ENCODE peak calls at places on chromosome 10, in eight cellular contexts. L is upper lobe of right lung; N is cardiac muscle cell; E is fibroblast of pulmonary artery; G is lower leg skin; R is spleen; J is foreskin fibroblast; K is CD8-positive, alpha-beta T cell. Y is an unnamed sample.

GRCh38 chr10:49690673-49691356 is 11.4 kb downstream of the C10orf53 start:
- DNase-seq in L (no peak), N (no peak), E (no peak), G (no peak), R (no peak), J (peak; percentile 21), K (no peak), Y (peak; percentile 15)

GRCh38 chr10:31604646-31605170 is 285.7 kb downstream of the ZEB1 start:
- DNase-seq in L (no peak), N (no peak), E (no peak), G (no peak), R (no peak), J (no peak), K (no peak), Y (no peak)

GRCh38 chr10:50990568-50991495 is 83.5 kb upstream of the PRKG1 start:
- DNase-seq in L (peak; percentile 66), N (peak; percentile 74), E (peak; percentile 91), G (no peak), R (no peak), J (peak; percentile 80), K (no peak), Y (no peak)

GRCh38 chr10:57880441-57881301 is 387.0 kb downstream of the IPMK start:
- DNase-seq in L (no peak), N (no peak), E (no peak), G (no peak), R (no peak), J (no peak), K (no peak), Y (no peak)

GRCh38 chr10:43218206-43218950 is 48.5 kb downstream of the RASGEF1A start:
- DNase-seq in L (peak; percentile 44), N (no peak), E (no peak), G (no peak), R (peak; percentile 64), J (no peak), K (no peak), Y (no peak)

GRCh38 chr10:4981722-4982471 is 18.7 kb downstream of the AKR1C1 start:
- DNase-seq in L (no peak), N (peak; percentile 73), E (peak; percentile 70), G (no peak), R (no peak), J (peak; percentile 0), K (no peak), Y (no peak)

GRCh38 chr10:23096814-23097549 is 1.6 kb downstream of the MSRB2 start:
- DNase-seq in L (no peak), N (no peak), E (peak; percentile 96), G (peak; percentile 34), R (no peak), J (peak; percentile 49), K (no peak), Y (no peak)

GRCh38 chr10:117541909-117542705 is 439 bp upstream of the EMX2 start:
- DNase-seq in L (no peak), N (peak; percentile 76), E (peak; percentile 81), G (peak; percentile 88), R (no peak), J (peak; percentile 91), K (no peak), Y (peak; percentile 14)

DNA sequence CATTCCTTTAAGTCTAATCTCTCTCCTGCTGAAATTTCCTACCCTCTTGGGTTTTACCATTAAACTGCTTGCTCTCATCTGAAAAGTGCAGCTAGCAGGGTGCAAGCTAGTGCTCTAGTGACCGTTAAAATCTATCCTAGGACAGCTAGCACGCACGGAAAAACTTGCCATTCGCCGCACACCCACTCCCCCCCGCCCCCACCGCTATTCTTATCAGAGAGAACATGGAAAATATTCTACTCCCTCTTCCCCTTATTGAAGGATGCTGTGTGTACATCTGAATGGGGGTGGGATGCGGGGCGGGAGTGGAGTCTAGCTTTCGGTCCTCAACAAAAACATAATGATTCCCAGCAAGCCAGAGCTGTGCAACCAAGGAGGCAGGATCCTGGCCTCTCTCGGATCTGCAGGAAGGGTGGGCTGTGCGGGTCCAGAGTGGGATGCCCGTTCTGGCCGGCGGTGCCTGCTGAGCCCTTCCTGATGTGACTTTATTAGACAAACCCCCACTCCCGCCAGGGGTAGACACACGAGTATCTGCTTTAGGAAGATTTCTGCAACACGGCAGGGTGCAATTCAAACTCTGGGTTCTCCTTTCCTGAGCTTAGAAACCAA is 1.1 kb upstream of the ADRA2A start:
- DNase-seq in L (no peak), N (no peak), E (no peak), G (no peak), R (peak; percentile 56), J (no peak), K (no peak), Y (no peak)
- H3K4me3 ChIP-seq in L (peak overlapping the region; percentile 50), N (peak overlapping the region; percentile 43), E (no peak overlapping the region), G (no peak overlapping the region), R (peak overlapping the region; percentile 57), J (peak overlapping the region; percentile 59), K (peak overlapping the region; percentile 57), Y (no peak overlapping the region)

DNA sequence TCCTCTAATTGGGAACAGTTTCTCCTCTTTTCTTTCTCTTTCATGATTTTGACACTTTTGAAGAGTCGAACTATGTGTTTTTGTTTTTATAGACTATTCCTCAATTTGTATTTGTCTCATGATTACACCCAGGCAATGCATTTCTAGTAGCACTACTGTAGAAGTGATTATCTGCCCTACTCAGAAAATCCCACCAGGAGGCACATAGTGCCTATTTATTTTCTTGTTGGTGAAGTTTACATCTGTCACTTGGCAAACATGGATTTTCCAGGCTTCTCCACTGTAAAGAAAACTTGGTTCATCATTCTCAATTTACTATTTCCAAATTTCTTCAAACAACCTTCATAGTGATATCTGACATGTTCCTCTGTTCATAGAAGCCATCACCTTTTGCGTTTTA is 893.9 kb downstream of the CCSER2 start:
- DNase-seq in L (no peak), N (no peak), E (no peak), G (no peak), R (no peak), J (no peak), K (no peak), Y (no peak)
- TF ChIP-seq CTCF in L (no peak), N (no peak), E (no peak), G (no peak), R (no peak), J (no peak), K (no peak), Y (no peak)

GRCh38 chr10:95287281-95287680 is 3.5 kb downstream of the PDLIM1 start:
- DNase-seq in L (no peak), N (no peak), E (peak; percentile 52), G (no peak), R (no peak), J (no peak), K (no peak), Y (no peak)
- H3K4me3 ChIP-seq in L (no peak overlapping the region), N (no peak overlapping the region), E (peak overlapping the region; percentile 93), G (no peak overlapping the region), R (no peak overlapping the region), J (no peak overlapping the region), K (no peak overlapping the region), Y (no peak overlapping the region)

DNA sequence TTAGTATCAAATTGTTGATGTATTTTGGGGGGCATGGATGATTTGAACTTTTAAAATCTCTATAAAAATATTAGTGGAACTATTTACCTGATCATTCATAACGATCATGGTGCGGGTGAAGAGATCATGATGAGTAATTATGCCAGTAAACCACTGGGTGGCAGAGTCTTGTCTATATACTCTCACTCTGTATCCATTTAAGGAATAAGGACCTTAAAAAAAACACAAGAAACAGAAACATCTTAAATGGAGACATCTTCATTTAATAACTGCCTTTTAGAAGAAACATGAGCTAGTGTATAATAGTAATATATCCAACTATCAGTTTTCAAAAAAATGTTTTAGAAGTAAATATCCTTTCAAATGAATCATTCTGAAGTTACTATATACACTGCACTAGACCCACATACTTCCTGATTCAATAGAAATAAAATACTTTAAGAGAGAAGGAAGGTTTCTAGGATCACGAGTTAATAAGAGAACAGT is 84.0 kb downstream of the NRBF2 start:
- DNase-seq in L (no peak), N (peak; percentile 68), E (peak; percentile 73), G (no peak), R (no peak), J (no peak), K (no peak), Y (no peak)
- TF ChIP-seq CTCF in L (peak; percentile 74), N (peak; percentile 55), E (peak; percentile 70), G (no peak), R (peak; percentile 79), J (peak; percentile 49), K (peak; percentile 93), Y (peak; percentile 38)

DNA sequence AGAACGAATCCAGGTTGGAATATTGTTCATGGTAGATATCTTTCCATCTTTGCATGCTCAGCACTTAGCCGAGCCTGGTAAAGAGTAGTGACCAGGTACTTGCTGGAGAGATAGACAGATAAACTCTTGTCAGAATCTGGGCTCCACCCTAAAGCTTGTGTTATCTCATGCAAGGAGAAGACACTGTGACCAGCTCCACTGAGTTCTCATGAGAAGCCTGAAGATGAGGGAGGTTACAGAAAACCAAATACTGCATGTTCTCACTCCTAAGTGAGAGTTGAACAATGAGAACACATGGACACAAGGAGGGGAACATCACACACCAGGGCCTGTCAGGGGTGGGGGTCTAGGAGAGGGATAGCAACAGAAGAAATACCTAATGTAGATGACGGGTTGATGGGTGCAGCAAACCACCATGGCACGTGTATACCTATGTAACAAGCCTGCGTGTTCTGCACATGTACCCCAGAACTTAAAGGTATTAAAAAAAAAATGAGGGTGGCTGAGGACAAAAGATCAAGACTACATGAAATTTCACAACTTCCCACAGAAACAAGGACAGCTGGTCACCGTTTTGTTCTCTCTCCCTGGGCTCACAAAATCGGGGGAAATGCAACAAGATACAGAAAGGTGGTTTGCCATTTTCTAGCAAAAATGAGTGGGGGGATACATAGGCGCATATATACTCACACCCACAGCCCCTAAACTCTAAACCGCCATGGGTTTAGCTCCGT is 17.4 kb downstream of the DLG5 start:
- DNase-seq in L (no peak), N (no peak), E (no peak), G (no peak), R (no peak), J (no peak), K (no peak), Y (no peak)
- H3K4me3 ChIP-seq in L (no peak overlapping the region), N (no peak overlapping the region), E (no peak overlapping the region), G (no peak overlapping the region), R (no peak overlapping the region), J (no peak overlapping the region), K (no peak overlapping the region), Y (no peak overlapping the region)

GRCh38 chr10:126126023-126126422 is 229.7 kb downstream of the FANK1 start:
- DNase-seq in L (no peak), N (no peak), E (no peak), G (no peak), R (no peak), J (no peak), K (no peak), Y (no peak)
- TF ChIP-seq CTCF in L (no peak), N (no peak), E (no peak), G (no peak), R (no peak), J (no peak), K (no peak), Y (no peak)